ENCODE peak calls at places on chromosomes 5 and 9, in ten cellular contexts. Q, T, J, L, D, A, Z, O, I and U are unnamed samples.

GRCh38 chr9:88710449-88710848 is 175.5 kb downstream of the NXNL2 start:
- DNase-seq in Q (no peak), T (no peak), J (no peak), L (no peak), D (no peak), A (no peak), Z (no peak), O (no peak), I (no peak), U (no peak)

GRCh38 chr9:30913331-30913730 is 1471.1 kb upstream of the ACO1 start:
- DNase-seq in Q (no peak), T (no peak), J (peak; percentile 25), L (no peak), D (no peak), A (no peak), Z (no peak), O (no peak), I (no peak), U (no peak)

GRCh38 chr9:112503170-112503569 is 16.5 kb downstream of the KIAA1958 start:
- DNase-seq in Q (no peak), T (no peak), J (no peak), L (no peak), D (no peak), A (no peak), Z (no peak), O (no peak), I (no peak), U (no peak)

GRCh38 chr5:42624912-42625311 is 131.7 kb upstream of the CCDC152 start:
- DNase-seq in Q (no peak), T (no peak), J (no peak), L (no peak), D (no peak), A (no peak), Z (no peak), O (no peak), I (no peak), U (no peak)

GRCh38 chr5:87403899-87404298 is 8.8 kb downstream of the CCNH start:
- DNase-seq in Q (no peak), T (no peak), J (no peak), L (no peak), D (no peak), A (no peak), Z (no peak), O (no peak), I (no peak), U (no peak)

GRCh38 chr9:126618200-126618589 is 4.5 kb downstream of the LMX1B start:
- DNase-seq in Q (no peak), T (no peak), J (no peak), L (no peak), D (no peak), A (no peak), Z (no peak), O (no peak), I (no peak), U (peak; percentile 65)

GRCh38 chr5:142568271-142568995 is 117.5 kb downstream of the FGF1 start:
- DNase-seq in Q (no peak), T (peak; percentile 37), J (no peak), L (no peak), D (no peak), A (no peak), Z (peak; percentile 20), O (no peak), I (no peak), U (no peak)

GRCh38 chr9:18274693-18275092 is 199.3 kb upstream of the ADAMTSL1 start:
- DNase-seq in Q (no peak), T (no peak), J (no peak), L (no peak), D (no peak), A (no peak), Z (no peak), O (no peak), I (no peak), U (no peak)

GRCh38 chr9:108149346-108149745 is 659.8 kb upstream of the KLF4 start:
- DNase-seq in Q (no peak), T (no peak), J (no peak), L (no peak), D (no peak), A (no peak), Z (no peak), O (no peak), I (no peak), U (no peak)

GRCh38 chr5:151872701-151873100 is 52.0 kb downstream of the GLRA1 start:
- DNase-seq in Q (no peak), T (no peak), J (no peak), L (no peak), D (no peak), A (no peak), Z (no peak), O (no peak), I (no peak), U (no peak)

GRCh38 chr5:129500101-129500500 is 40.0 kb downstream of the ADAMTS19 start:
- DNase-seq in Q (no peak), T (no peak), J (no peak), L (no peak), D (no peak), A (no peak), Z (no peak), O (no peak), I (no peak), U (no peak)

GRCh38 chr9:33025572-33026347 is 687 bp downstream of the DNAJA1 start:
- DNase-seq in Q (peak; percentile 63), T (peak; percentile 71), J (no peak), L (peak; percentile 56), D (peak; percentile 85), A (peak; percentile 86), Z (peak; percentile 77), O (peak; percentile 37), I (no peak), U (no peak)

GRCh38 chr9:36928670-36929349 is 105.3 kb downstream of the PAX5 start:
- DNase-seq in Q (no peak), T (peak; percentile 66), J (no peak), L (no peak), D (no peak), A (peak; percentile 75), Z (no peak), O (no peak), I (peak; percentile 43), U (no peak)

GRCh38 chr5:65663804-65664521 is 39.1 kb downstream of the SHLD3 start:
- DNase-seq in Q (no peak), T (peak; percentile 14), J (peak; percentile 16), L (no peak), D (no peak), A (no peak), Z (no peak), O (no peak), I (peak; percentile 5), U (no peak)

GRCh38 chr5:115321309-115321708 is 24.9 kb upstream of the CCDC112 start:
- DNase-seq in Q (no peak), T (no peak), J (no peak), L (no peak), D (no peak), A (no peak), Z (no peak), O (no peak), I (no peak), U (no peak)

GRCh38 chr5:135174315-135175096 is 140.5 kb upstream of the PITX1 start:
- DNase-seq in Q (no peak), T (no peak), J (no peak), L (no peak), D (no peak), A (no peak), Z (no peak), O (no peak), I (no peak), U (no peak)

GRCh38 chr5:5342784-5343183 is 79.7 kb upstream of the ICE1 start:
- DNase-seq in Q (no peak), T (no peak), J (no peak), L (no peak), D (no peak), A (no peak), Z (no peak), O (no peak), I (peak; percentile 35), U (no peak)

GRCh38 chr5:6401410-6401809 is 23.1 kb upstream of the MED10 start:
- DNase-seq in Q (no peak), T (no peak), J (no peak), L (no peak), D (no peak), A (no peak), Z (no peak), O (no peak), I (no peak), U (no peak)

GRCh38 chr5:10367586-10367985 is 14.1 kb downstream of the MARCHF6 start:
- DNase-seq in Q (no peak), T (no peak), J (no peak), L (no peak), D (no peak), A (no peak), Z (no peak), O (no peak), I (no peak), U (no peak)

GRCh38 chr9:127991017-127991756 is 10.4 kb upstream of the EEIG1 start:
- DNase-seq in Q (no peak), T (no peak), J (no peak), L (no peak), D (no peak), A (no peak), Z (no peak), O (no peak), I (no peak), U (no peak)

GRCh38 chr9:5838884-5839571 is 6.1 kb upstream of the ERMP1 start:
- DNase-seq in Q (no peak), T (peak; percentile 60), J (no peak), L (no peak), D (no peak), A (no peak), Z (no peak), O (no peak), I (peak; percentile 32), U (no peak)

GRCh38 chr5:67165524-67166459 is 30.8 kb downstream of the CD180 start:
- DNase-seq in Q (peak; percentile 69), T (peak; percentile 86), J (peak; percentile 84), L (peak; percentile 64), D (peak; percentile 87), A (peak; percentile 91), Z (peak; percentile 78), O (peak; percentile 68), I (no peak), U (peak; percentile 94)

GRCh38 chr5:154646841-154647759 is 108.1 kb upstream of the LARP1 start:
- DNase-seq in Q (peak; percentile 9), T (no peak), J (no peak), L (no peak), D (no peak), A (peak; percentile 14), Z (no peak), O (no peak), I (no peak), U (peak; percentile 72)

GRCh38 chr9:129182625-129183494 is 4.8 kb upstream of the IER5L start:
- DNase-seq in Q (no peak), T (no peak), J (no peak), L (no peak), D (no peak), A (no peak), Z (no peak), O (no peak), I (no peak), U (no peak)

GRCh38 chr5:134507495-134507894 is 18.0 kb upstream of the JADE2 start:
- DNase-seq in Q (no peak), T (no peak), J (no peak), L (no peak), D (no peak), A (no peak), Z (no peak), O (no peak), I (no peak), U (no peak)